ENCODE peak calls at places on chromosomes 3 and 15, in seven cellular contexts. K is adrenal gland; I is naive thymus-derived CD4-positive, alpha-beta T cell; U is cardiac muscle cell; O is tibial nerve; M is K562; W is dorsolateral prefrontal cortex. H is an unnamed sample.

GRCh38 chr15:39591141-39591895 is 10.4 kb downstream of the THBS1 start:
- DNase-seq in K (no peak), I (no peak), U (no peak), O (no peak), M (no peak), W (no peak), H (no peak)

GRCh38 chr15:64837502-64837901 is 4.2 kb upstream of the PLEKHO2 start:
- DNase-seq in K (peak), I (no peak), U (no peak), O (no peak), M (no peak), W (no peak), H (no peak)

GRCh38 chr3:141360888-141361598 is 7.3 kb upstream of the ZBTB38 start:
- DNase-seq in K (peak), I (no peak), U (peak), O (peak), M (peak), W (no peak), H (no peak)

GRCh38 chr3:56123487-56123886 is 344.8 kb downstream of the ERC2 start:
- DNase-seq in K (no peak), I (no peak), U (no peak), O (no peak), M (no peak), W (no peak), H (no peak)

GRCh38 chr15:65377105-65377975 is 462 bp downstream of the IGDCC3 start:
- DNase-seq in K (peak), I (no peak), U (peak), O (no peak), M (no peak), W (no peak), H (no peak)

GRCh38 chr3:151395806-151396205 is 11.3 kb upstream of the P2RY12 start:
- DNase-seq in K (no peak), I (no peak), U (no peak), O (no peak), M (no peak), W (no peak), H (no peak)

GRCh38 chr3:141795719-141796435 is 32.7 kb downstream of the GRK7 start:
- DNase-seq in K (no peak), I (no peak), U (no peak), O (peak), M (no peak), W (no peak), H (peak)

GRCh38 chr3:182182531-182182968 is 470.8 kb downstream of the SOX2 start:
- DNase-seq in K (no peak), I (no peak), U (no peak), O (no peak), M (no peak), W (no peak), H (no peak)

GRCh38 chr3:133895208-133896001 is at the start of gene RAB6B:
- DNase-seq in K (no peak), I (no peak), U (peak), O (no peak), M (peak), W (no peak), H (peak)

GRCh38 chr3:42032693-42033349 is 58.3 kb upstream of the TRAK1 start:
- DNase-seq in K (peak), I (no peak), U (no peak), O (peak), M (no peak), W (no peak), H (peak)

GRCh38 chr15:25736451-25736850 is 126.7 kb downstream of the ATP10A start:
- DNase-seq in K (no peak), I (no peak), U (no peak), O (no peak), M (no peak), W (no peak), H (no peak)

GRCh38 chr3:192467230-192468186 is 259.8 kb downstream of the FGF12 start:
- DNase-seq in K (peak), I (peak), U (peak), O (peak), M (peak), W (no peak), H (peak)

GRCh38 chr15:70220444-70220937 is 122.8 kb upstream of the TLE3 start:
- DNase-seq in K (no peak), I (no peak), U (no peak), O (no peak), M (no peak), W (no peak), H (no peak)

GRCh38 chr15:88476635-88477038 is 9.1 kb downstream of the MRPS11 start:
- DNase-seq in K (peak), I (no peak), U (peak), O (peak), M (peak), W (no peak), H (peak)

GRCh38 chr3:107458871-107459270 is 63.9 kb upstream of the BBX start:
- DNase-seq in K (no peak), I (no peak), U (no peak), O (no peak), M (no peak), W (no peak), H (no peak)

GRCh38 chr3:13067778-13068177 is 5.5 kb downstream of the IQSEC1 start:
- DNase-seq in K (no peak), I (no peak), U (no peak), O (no peak), M (no peak), W (no peak), H (no peak)

GRCh38 chr3:13064469-13064868 is 8.8 kb downstream of the IQSEC1 start:
- DNase-seq in K (no peak), I (no peak), U (no peak), O (no peak), M (no peak), W (no peak), H (no peak)

GRCh38 chr3:13064964-13065363 is 8.3 kb downstream of the IQSEC1 start:
- DNase-seq in K (no peak), I (no peak), U (no peak), O (no peak), M (no peak), W (no peak), H (no peak)

GRCh38 chr3:13065727-13066126 is 7.5 kb downstream of the IQSEC1 start:
- DNase-seq in K (no peak), I (no peak), U (no peak), O (no peak), M (no peak), W (no peak), H (no peak)

DNA sequence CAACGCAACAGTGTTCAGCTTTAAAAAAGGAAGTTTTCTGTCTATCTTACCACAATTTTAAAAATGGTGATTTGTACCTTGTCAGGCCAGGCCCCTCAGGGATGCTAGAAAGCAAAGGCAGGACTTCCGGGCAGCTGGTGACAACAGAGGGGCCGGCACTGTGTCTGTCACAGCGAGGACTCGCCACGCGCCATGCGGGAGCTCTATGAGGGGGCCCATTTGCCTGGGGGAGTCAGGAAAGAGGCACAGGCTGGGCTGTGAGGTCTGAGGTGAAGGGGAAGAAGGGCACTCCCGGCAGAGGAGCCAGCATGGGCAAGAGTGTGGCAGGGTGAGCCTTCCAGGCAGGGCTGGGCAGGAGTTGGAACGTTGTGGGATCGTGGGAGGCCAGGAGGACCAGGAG is 7.0 kb downstream of the IQSEC1 start:
- DNase-seq in K (no peak), I (no peak), U (no peak), O (no peak), M (no peak), W (no peak), H (no peak)
- H3K27ac ChIP-seq in K (no peak), I (no peak), U (no peak), O (no peak), M (no peak), W (peak), H (no peak)

GRCh38 chr15:52483712-52484111 is 45.0 kb downstream of the MYO5A start:
- DNase-seq in K (peak), I (no peak), U (no peak), O (no peak), M (no peak), W (no peak), H (no peak)
- H3K27ac ChIP-seq in K (peak), I (no peak), U (peak), O (no peak), M (no peak), W (no peak), H (peak)

DNA sequence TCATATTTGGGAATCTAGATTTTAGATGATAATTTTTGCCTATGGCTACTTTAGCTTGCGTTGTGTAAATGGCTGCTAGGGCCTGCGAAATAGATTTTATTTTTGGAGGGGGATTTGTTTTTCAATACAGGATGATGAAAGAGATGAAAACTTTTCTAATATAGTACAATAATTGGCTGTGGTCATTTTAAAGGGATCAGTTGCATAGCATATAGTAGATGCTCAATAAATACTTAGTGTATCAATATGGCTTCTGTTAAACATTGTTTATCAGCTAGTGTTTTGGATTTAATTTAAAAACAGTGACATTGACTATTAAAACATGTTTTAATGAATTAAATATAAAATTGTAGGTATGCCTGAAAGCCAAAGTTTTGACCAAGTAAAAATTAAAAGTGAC is 6.9 kb upstream of the CHD2 start:
- DNase-seq in K (no peak), I (no peak), U (no peak), O (no peak), M (no peak), W (no peak), H (no peak)
- H3K27ac ChIP-seq in K (no peak), I (peak), U (no peak), O (no peak), M (no peak), W (no peak), H (no peak)

DNA sequence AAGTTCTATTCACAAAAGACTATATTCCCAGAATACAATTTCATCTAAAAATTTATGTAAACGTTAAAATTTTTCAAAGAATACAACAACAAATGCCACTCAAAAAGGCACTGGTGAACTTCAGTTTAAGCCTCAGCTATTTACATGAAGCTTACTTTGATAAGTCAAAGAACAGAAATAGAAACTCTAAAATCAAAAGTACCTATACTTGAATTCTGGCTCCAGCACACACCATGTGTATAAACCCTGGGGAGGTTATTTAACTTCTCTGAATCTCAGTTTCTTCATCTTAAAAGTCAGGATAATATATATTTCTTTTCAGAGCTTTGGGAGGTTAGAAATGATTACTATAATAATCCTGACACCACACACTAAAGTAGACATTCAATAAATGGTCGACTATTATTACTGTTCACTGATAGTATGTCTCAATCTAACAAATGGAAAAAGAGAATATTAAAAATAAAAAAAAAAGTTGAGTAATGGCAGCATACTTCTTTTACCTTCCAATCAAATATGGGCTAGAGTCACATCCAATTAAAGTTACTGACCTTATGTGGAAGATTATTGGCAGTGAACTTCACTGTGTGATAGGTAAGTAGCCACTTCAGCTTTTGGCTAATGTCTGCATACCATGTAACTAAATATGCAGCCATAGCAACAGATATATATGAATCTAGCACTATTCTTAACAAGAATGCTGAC is 248.4 kb downstream of the ISL2 start:
- DNase-seq in K (no peak), I (no peak), U (no peak), O (no peak), M (no peak), W (no peak), H (no peak)
- H3K27ac ChIP-seq in K (no peak), I (no peak), U (no peak), O (no peak), M (no peak), W (no peak), H (no peak)

GRCh38 chr3:168424059-168424765 is 328.5 kb upstream of the GOLIM4 start:
- DNase-seq in K (no peak), I (no peak), U (no peak), O (no peak), M (no peak), W (no peak), H (no peak)
- H3K27ac ChIP-seq in K (no peak), I (no peak), U (no peak), O (no peak), M (no peak), W (no peak), H (no peak)

H was measured in testis.